ENCODE peak calls at places on chromosome 15, in five cellular contexts. H is stomach, N is fibroblast of mammary gland, A is brain microvascular endothelial cell, E is IMR-90. U is an unnamed sample.

GRCh38 chr15:47750030-47750739 is 32.9 kb downstream of the SEMA6D start:
- DNase-seq in N (peak), E (peak), A (peak), H (no peak), U (peak)

GRCh38 chr15:31392761-31393401 is 66.2 kb downstream of the KLF13 start:
- DNase-seq in N (no peak), E (no peak), H (peak), A (no peak), U (no peak)

GRCh38 chr15:95845862-95846515 is 484.5 kb upstream of the NR2F2 start:
- DNase-seq in A (peak), N (peak), E (peak), H (no peak), U (no peak)

GRCh38 chr15:69701198-69701597 is 248.6 kb downstream of the RPLP1 start:
- DNase-seq in N (no peak), H (no peak), E (no peak), A (no peak), U (no peak)

GRCh38 chr15:62119224-62119925 is 45.7 kb downstream of the C2CD4B start:
- DNase-seq in N (peak), A (peak), H (no peak), E (peak), U (peak)

GRCh38 chr15:26113296-26113695 is 250.2 kb upstream of the ATP10A start:
- DNase-seq in N (no peak), H (no peak), E (no peak), A (no peak), U (no peak)

GRCh38 chr15:88209111-88209510 is 47.4 kb downstream of the NTRK3 start:
- DNase-seq in E (no peak), A (no peak), H (no peak), N (no peak), U (no peak)

GRCh38 chr15:79310612-79310984 is 314 bp upstream of the TMED3 start:
- DNase-seq in A (peak), N (peak), H (no peak), E (peak), U (peak)

GRCh38 chr15:44034933-44035624 is 160.0 kb downstream of the FRMD5 start:
- DNase-seq in E (peak), N (peak), A (peak), H (no peak), U (peak)

GRCh38 chr15:31084176-31084575 is 17.3 kb downstream of the TRPM1 start:
- DNase-seq in N (no peak), E (no peak), H (no peak), A (no peak), U (no peak)

GRCh38 chr15:78396976-78397375 is 41.0 kb upstream of the IREB2 start:
- DNase-seq in E (peak), N (peak), H (peak), A (no peak), U (peak)

GRCh38 chr15:97084650-97085049 is 754.1 kb downstream of the NR2F2 start:
- DNase-seq in H (no peak), A (peak), N (peak), E (no peak), U (no peak)

GRCh38 chr15:28246605-28247004 is 75.4 kb downstream of the HERC2 start:
- DNase-seq in N (no peak), E (no peak), A (no peak), H (no peak), U (no peak)

GRCh38 chr15:48064435-48064834 is 56.4 kb upstream of the SLC24A5 start:
- DNase-seq in E (peak), N (peak), A (no peak), H (no peak), U (no peak)

GRCh38 chr15:56760186-56760585 is 26.9 kb upstream of the ZNF280D start:
- DNase-seq in A (peak), E (peak), H (no peak), N (peak), U (peak)

GRCh38 chr15:64478863-64479262 is 18.5 kb downstream of the ZNF609 start:
- DNase-seq in N (peak), E (peak), A (no peak), H (no peak), U (peak)

GRCh38 chr15:80936288-80937078 is 53.1 kb downstream of the MESD start:
- DNase-seq in A (no peak), N (no peak), H (no peak), E (no peak), U (no peak)
- H3K4me3 ChIP-seq in A (no peak), N (no peak), H (no peak), E (no peak), U (no peak)

GRCh38 chr15:71124937-71125755 is 9.9 kb downstream of the THSD4 start:
- DNase-seq in N (no peak), E (no peak), H (no peak), A (no peak), U (peak)
- TF ChIP-seq CTCF in N (no peak), E (no peak), H (no peak), A (no peak), U (peak)

GRCh38 chr15:77028451-77029165 is 33.7 kb downstream of the PSTPIP1 start:
- DNase-seq in H (peak), E (no peak), N (no peak), A (no peak), U (no peak)
- H3K4me3 ChIP-seq in H (peak), E (no peak), N (no peak), A (peak), U (no peak)

DNA sequence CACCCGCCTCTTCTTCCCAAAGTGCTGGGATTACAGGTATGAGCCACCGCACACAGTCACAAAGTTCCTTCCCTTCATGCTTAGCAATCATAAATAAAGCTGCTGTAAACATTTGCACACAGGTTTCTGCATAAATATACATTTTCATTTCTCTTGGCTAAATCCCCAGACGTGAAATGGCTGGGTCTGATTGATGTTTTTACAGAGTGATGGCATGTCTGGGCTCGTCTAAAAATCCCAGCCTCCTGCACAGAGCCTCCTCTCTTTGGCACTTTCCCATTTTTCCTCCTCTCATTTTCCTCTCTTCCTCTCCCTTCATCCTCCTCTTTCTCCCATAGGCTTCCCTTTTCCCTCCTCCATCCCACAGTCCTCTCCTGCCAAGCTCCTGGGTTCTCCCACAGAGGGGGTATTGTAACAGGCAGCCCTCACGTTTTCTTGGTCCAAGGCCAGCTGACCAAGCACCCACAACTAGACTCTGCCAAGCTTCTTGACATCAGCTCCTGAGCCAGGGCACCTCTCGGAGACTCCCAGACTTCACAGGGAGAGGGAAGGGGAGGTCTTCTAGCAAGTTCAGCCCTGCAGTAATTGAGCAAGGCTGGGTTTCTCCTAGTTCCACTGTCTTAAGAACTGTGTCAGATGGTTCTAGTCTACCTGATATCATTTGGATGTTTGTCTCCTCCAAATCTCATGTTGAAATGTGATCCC is 10.5 kb upstream of the PLA2G4E start:
- DNase-seq in E (no peak), A (no peak), H (no peak), N (no peak), U (no peak)
- TF ChIP-seq CTCF in E (no peak), A (no peak), H (no peak), N (no peak), U (no peak)

DNA sequence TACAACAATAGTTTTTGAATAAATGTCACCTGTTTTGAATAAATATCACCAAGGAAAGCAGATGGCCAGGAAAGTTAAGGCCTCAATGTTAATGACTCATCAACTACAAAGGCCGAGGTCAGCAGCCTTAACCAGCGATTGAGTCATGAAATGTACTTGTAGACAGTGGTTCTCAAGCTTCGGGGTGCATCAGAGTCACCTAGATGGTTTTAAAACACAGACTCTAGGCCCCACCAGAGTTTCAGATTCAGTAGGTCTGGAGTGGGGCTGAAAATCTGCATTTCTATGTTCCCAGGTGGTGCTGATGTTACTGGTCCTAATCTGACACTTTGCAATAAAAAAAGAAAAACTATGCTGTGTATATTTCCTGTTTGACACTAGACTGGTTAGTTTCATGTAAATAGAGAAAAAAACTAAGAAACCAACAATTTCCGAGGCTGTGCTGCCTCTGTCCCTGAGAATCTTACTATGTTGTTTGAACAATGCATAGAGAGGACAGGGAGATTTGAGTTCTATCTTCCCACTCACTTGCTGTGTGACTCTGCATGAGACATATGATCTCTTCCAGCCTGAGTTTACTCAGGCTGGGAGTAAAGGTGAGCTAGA is 9.8 kb downstream of the RAB27A start:
- DNase-seq in N (peak), A (peak), H (no peak), E (peak), U (peak)
- H3K4me3 ChIP-seq in N (no peak), A (no peak), H (no peak), E (no peak), U (no peak)

GRCh38 chr15:89333959-89334509 is 590 bp downstream of the POLG start:
- DNase-seq in E (no peak), N (no peak), A (peak), H (no peak), U (peak)

GRCh38 chr15:89333011-89333860 is 1.4 kb downstream of the POLG start:
- DNase-seq in A (no peak), N (no peak), H (no peak), E (no peak), U (no peak)

GRCh38 chr15:89335289-89336041 is 841 bp upstream of the POLG start:
- DNase-seq in H (no peak), E (no peak), N (no peak), A (peak), U (no peak)

GRCh38 chr15:89332446-89332845 is 2.2 kb downstream of the POLG start:
- DNase-seq in A (peak), E (peak), H (no peak), N (peak), U (peak)

DNA sequence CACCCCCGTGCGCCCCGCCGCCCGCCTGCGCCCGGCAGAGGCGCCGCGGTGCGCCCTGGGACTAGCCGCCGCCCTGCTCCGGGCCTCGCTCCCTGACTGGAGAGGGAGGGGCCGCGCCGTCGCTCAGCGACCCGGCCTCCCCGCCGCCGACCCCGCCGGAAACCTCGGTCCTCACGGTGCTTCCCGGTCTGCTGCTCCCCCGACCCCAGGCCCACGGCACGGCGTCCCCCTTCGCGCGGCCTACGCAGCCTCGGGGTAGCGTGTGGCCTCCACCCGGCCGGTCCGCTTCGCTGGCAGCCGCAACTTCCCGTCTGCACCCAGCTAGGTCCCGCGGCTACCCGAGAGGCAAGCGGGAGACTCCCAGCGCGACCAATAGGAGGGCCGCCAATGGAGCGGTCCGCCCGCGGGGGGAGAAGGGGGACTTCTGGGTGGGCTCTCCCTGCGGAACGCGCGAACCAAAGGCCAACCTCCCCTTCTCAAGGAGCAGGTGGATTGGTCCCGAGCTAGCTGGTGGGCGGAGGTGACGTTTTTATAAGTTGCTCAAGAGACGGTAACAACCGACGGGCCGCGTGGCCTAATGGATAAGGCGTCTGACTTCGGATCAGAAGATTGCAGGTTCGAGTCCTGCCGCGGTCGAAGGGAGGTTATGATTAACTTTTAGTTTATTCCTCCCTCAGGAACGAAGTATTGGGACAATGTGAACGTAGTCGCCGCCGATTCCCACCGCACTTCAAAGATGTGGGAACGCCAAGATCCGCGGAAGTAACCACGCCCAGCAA is at the start of gene POLG:
- DNase-seq in A (peak), N (peak), E (peak), H (peak), U (peak)
- TF ChIP-seq CTCF in A (no peak), N (no peak), E (no peak), H (no peak), U (no peak)

GRCh38 chr15:94069834-94070233 is 161.5 kb upstream of the MCTP2 start:
- DNase-seq in E (no peak), H (no peak), N (no peak), A (no peak), U (no peak)
- H3K4me3 ChIP-seq in E (no peak), H (no peak), N (no peak), A (no peak), U (no peak)

GRCh38 chr15:68304611-68305337 is 27.2 kb downstream of the FEM1B start:
- DNase-seq in E (no peak), A (no peak), H (peak), N (no peak), U (no peak)
- TF ChIP-seq CTCF in E (no peak), A (no peak), H (no peak), N (no peak), U (no peak)

GRCh38 chr15:91940466-91941381 is 87.2 kb downstream of the SLCO3A1 start:
- DNase-seq in E (no peak), N (peak), H (no peak), A (no peak), U (no peak)

GRCh38 chr15:91944334-91944733 is 90.8 kb downstream of the SLCO3A1 start:
- DNase-seq in A (no peak), H (no peak), N (no peak), E (no peak), U (no peak)

GRCh38 chr15:91941871-91942270 is 88.4 kb downstream of the SLCO3A1 start:
- DNase-seq in E (no peak), H (no peak), A (no peak), N (peak), U (peak)

GRCh38 chr15:91945385-91945784 is 91.9 kb downstream of the SLCO3A1 start:
- DNase-seq in H (no peak), A (no peak), E (no peak), N (no peak), U (no peak)

GRCh38 chr15:91942676-91943417 is 89.3 kb downstream of the SLCO3A1 start:
- DNase-seq in E (peak), N (peak), A (peak), H (peak), U (peak)
- H3K4me3 ChIP-seq in E (no peak), N (peak), A (no peak), H (no peak), U (peak)